ENCODE peak calls at places on chromosomes 5 and 9, in six cellular contexts. X, O, J, F, W and U are unnamed samples.

GRCh38 chr5:160423025-160423554 is 1.4 kb downstream of the PTTG1 start:
- DNase-seq in W (no peak), O (no peak), F (no peak), X (no peak), J (peak), U (peak)

GRCh38 chr5:93890657-93891056 is 149.3 kb upstream of the POU5F2 start:
- DNase-seq in W (no peak), X (no peak), J (peak), O (peak), F (peak), U (peak)

GRCh38 chr9:79221084-79221483 is 350.7 kb upstream of the TLE4 start:
- DNase-seq in F (peak), W (no peak), O (peak), J (no peak), X (no peak), U (no peak)

GRCh38 chr5:59001154-59001553 is 418.3 kb downstream of the RAB3C start:
- DNase-seq in J (no peak), O (no peak), X (no peak), W (no peak), F (peak), U (no peak)

GRCh38 chr5:151805414-151806225 is 33.9 kb downstream of the G3BP1 start:
- DNase-seq in F (peak), J (no peak), W (no peak), O (peak), X (no peak), U (no peak)

GRCh38 chr9:113772121-113772885 is 103.8 kb upstream of the ZNF618 start:
- DNase-seq in X (no peak), F (peak), J (no peak), W (no peak), O (peak), U (no peak)

GRCh38 chr9:131276107-131276888 is at the start of gene FAM78A:
- DNase-seq in F (no peak), X (no peak), J (no peak), O (peak), W (no peak), U (no peak)

GRCh38 chr9:137053944-137054931 is at the start of gene ENTPD2:
- DNase-seq in O (no peak), F (no peak), J (peak), X (peak), W (no peak), U (no peak)